ENCODE peak calls at places on chromosomes 13 and 19, in four cellular contexts. N is stomach, O is transverse colon, K is ovary. E is an unnamed sample.
A peak's percentile ranks its signal among the peaks of the same experiment; 100 is the strongest.

GRCh38 chr19:45424191-45425058 is 708 bp upstream of the ERCC1 start:
- DNase-seq in O (peak; percentile 75), K (no peak), N (peak; percentile 62), E (peak; percentile 44)

GRCh38 chr13:27446986-27447583 is 3.3 kb downstream of the MTIF3 start:
- DNase-seq in K (no peak), O (peak; percentile 30), N (no peak), E (no peak)

GRCh38 chr19:10404888-10405808 is 1.8 kb upstream of the CDC37 start:
- DNase-seq in K (no peak), O (no peak), N (no peak), E (no peak)

GRCh38 chr19:33392341-33393285 is 19.1 kb downstream of the CEBPG start:
- DNase-seq in N (peak; percentile 59), O (peak; percentile 46), K (peak; percentile 70), E (peak; percentile 12)

GRCh38 chr13:35502456-35502855 is 26.0 kb upstream of the MAB21L1 start:
- DNase-seq in O (no peak), N (no peak), K (no peak), E (no peak)

GRCh38 chr19:47418595-47419036 is 711 bp downstream of the MEIS3 start:
- DNase-seq in N (no peak), K (no peak), O (no peak), E (no peak)

GRCh38 chr19:46349311-46349993 is 2.6 kb downstream of the PPP5C start:
- DNase-seq in O (no peak), K (no peak), N (no peak), E (no peak)

GRCh38 chr13:26985285-26985878 is 186.2 kb downstream of the USP12 start:
- DNase-seq in O (peak; percentile 82), K (peak; percentile 66), N (peak; percentile 78), E (peak; percentile 93)

GRCh38 chr13:38564751-38565150 is 122.1 kb upstream of the FREM2 start:
- DNase-seq in O (no peak), K (no peak), N (no peak), E (no peak)

GRCh38 chr19:21269813-21270212 is 59.4 kb downstream of the ZNF708 start:
- DNase-seq in K (no peak), N (no peak), O (no peak), E (no peak)

GRCh38 chr13:83007226-83007625 is 875.0 kb downstream of the SLITRK1 start:
- DNase-seq in N (no peak), O (no peak), K (no peak), E (no peak)

GRCh38 chr13:97786510-97786909 is 167.0 kb upstream of the IPO5 start:
- DNase-seq in N (no peak), O (no peak), K (no peak), E (no peak)

GRCh38 chr19:31504221-31504620 is 155.0 kb upstream of the TSHZ3 start:
- DNase-seq in K (no peak), N (no peak), O (no peak), E (no peak)

GRCh38 chr19:55699221-55699620 is 24.2 kb downstream of the EPN1 start:
- DNase-seq in N (peak; percentile 22), O (no peak), K (no peak), E (no peak)

GRCh38 chr13:77291779-77292178 is 35.1 kb downstream of the MYCBP2 start:
- DNase-seq in K (no peak), N (no peak), O (no peak), E (no peak)

GRCh38 chr13:36919833-36920611 is at the start of gene SMAD9:
- DNase-seq in K (peak; percentile 92), N (peak; percentile 82), O (peak; percentile 79), E (peak; percentile 71)

DNA sequence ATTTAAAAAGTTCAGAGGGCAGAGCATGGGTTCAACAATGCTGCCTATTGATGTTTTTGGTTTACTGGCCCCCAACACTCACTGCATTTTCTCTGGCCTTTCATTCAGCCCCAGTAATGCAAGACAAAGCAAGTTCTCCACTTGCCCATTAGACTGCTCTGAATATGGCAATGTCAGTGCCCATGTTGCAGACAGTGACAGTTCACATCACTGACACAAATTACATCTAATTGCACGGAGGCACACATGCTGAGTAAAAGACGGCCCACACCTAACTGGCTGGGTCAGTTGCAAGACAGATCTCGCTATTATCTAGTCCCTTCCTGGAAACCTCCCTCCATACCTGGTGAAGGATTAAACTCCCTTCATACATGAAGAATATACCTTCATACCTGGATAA is 54.0 kb downstream of the ENOX1 start:
- DNase-seq in O (no peak), N (no peak), K (no peak), E (no peak)
- TF ChIP-seq EP300 in O (no peak), N (no peak), K (no peak), E (no peak)

DNA sequence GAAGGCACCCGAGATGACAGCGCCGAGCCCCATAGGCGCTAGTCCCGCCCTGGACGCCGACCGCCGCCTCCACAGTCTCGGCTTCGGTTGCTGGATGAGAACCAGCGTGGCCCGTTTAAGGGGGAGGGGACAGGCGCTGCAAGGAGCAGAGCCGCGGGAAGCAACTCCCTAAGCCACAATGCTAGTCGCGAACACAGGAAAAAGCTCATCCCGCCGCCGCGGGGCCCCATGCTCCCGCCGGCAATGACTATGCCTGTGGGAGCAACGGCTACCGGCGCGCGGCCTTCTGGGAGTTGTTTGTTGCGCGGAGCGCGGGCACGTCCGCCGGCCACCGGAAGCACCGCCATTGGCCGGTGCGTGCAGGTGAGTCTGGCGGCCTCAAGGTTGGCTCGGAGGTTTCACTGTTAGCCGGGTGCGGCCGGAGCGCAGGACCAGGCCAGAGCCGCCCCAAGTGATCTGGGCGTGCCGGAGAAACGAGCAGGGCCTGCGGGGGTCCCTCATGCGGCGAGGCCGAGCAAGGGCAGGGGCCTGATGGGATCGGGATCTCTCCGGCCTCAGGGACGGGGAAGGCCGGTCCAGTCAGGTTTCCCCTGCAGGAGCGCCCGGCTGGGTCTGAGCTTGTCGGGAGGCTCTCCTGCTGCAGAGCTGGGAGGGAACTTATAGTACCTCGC is at the start of gene ZNF544:
- DNase-seq in K (peak; percentile 67), O (peak; percentile 80), N (peak; percentile 72), E (no peak)
- TF ChIP-seq CTCF in K (peak; percentile 14), O (peak; percentile 6), N (no peak), E (no peak)

GRCh38 chr13:72694314-72694713 is 33.1 kb downstream of the MZT1 start:
- DNase-seq in K (no peak), O (no peak), N (no peak), E (no peak)
- TF ChIP-seq EP300 in K (no peak), O (no peak), N (no peak), E (no peak)

GRCh38 chr13:23619073-23619855 is 49.1 kb downstream of the TNFRSF19 start:
- DNase-seq in N (no peak), K (no peak), O (no peak), E (no peak)

GRCh38 chr13:23618341-23618740 is 48.1 kb downstream of the TNFRSF19 start:
- DNase-seq in K (no peak), N (no peak), O (no peak), E (no peak)

GRCh38 chr13:23620613-23621315 is 50.6 kb downstream of the TNFRSF19 start:
- DNase-seq in O (no peak), K (no peak), N (no peak), E (no peak)

GRCh38 chr13:23621316-23621645 is 51.1 kb downstream of the TNFRSF19 start:
- DNase-seq in O (no peak), N (no peak), K (no peak), E (no peak)

DNA sequence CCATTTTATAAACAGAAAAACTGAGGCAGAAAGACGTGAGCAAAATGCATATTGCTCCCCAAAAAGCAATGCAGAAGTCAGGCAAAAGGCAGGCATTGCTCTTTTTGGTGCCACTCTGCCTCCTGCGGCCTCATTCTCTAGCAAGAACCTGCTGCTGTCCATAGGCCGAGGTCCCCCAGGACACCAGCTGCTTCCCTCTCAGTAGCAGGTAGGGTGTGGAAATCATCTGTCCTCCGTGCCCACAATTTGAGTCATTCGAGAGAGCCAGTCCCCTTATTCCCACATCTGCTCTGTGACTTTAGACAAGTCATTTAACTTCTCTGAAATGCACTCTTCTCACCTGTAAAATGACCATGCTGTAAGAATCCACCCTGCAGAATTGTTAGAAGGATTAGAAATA is 50.0 kb downstream of the TNFRSF19 start:
- DNase-seq in O (no peak), N (no peak), K (no peak), E (no peak)
- TF ChIP-seq CTCF in O (no peak), N (no peak), K (no peak), E (no peak)

GRCh38 chr19:58543826-58544590 is at the start of gene TRIM28:
- DNase-seq in O (peak; percentile 99), K (peak; percentile 99), N (peak; percentile 99), E (peak; percentile 98)
- TF ChIP-seq EP300 in O (no peak), K (peak; percentile 74), N (no peak), E (peak; percentile 87)

GRCh38 chr13:94914829-94915228 is 202.5 kb upstream of the SOX21 start:
- DNase-seq in K (no peak), O (no peak), N (no peak), E (no peak)
- TF ChIP-seq CTCF in K (no peak), O (no peak), N (no peak), E (no peak)

DNA sequence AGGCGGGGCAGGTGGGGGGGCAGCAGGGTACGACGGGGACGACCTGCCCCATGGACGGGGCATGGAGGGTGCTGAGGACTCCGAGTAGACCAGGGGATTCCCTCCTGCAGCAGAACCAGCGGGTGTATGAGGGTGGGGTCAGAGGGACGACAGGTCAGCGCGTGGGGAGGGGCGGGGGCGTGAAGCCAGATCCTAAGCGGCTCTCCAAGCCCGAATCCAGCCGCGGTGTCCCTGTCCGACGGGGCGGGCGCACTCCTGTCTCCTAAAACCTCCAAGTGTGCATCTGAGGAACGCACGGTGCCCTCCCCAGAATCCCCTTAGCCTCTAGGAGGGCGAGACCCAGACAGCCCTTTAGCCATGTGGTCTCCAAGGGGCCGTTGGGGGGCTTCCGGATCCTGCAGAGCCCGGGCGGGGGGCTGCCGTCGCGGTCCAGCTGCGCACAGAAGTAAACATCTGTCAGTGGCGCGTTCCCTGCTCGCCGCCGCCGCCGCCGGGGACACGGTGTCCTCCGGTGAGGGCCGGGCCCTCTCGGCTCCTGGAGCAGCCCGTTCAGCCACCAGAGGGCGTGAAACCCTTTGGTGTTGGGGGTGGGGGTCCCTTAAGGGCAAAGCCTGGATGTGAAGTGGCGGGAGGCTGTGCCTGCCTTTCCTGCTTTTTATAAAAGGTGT is 732 bp downstream of the NRTN start:
- DNase-seq in N (peak; percentile 88), O (peak; percentile 87), K (peak; percentile 36), E (peak; percentile 22)
- TF ChIP-seq EP300 in N (peak; percentile 58), O (peak; percentile 46), K (no peak), E (no peak)